ENCODE peak calls at places on chromosome 14, in four cellular contexts. A is mesendoderm, N is right lobe of liver, W is breast epithelium. J is an unnamed sample.

GRCh38 chr14:86055512-86055911 is 525.6 kb downstream of the FLRT2 start:
- DNase-seq in N (no peak), W (no peak), A (peak; percentile 59), J (no peak)

GRCh38 chr14:53151867-53152626 is 1.1 kb downstream of the DDHD1 start:
- DNase-seq in N (peak; percentile 72), W (no peak), A (peak; percentile 76), J (peak; percentile 13)

GRCh38 chr14:54627325-54627717 is 60.4 kb downstream of the SAMD4A start:
- DNase-seq in W (no peak), A (peak; percentile 53), N (no peak), J (no peak)

GRCh38 chr14:36996133-36996856 is 176.1 kb downstream of the SLC25A21 start:
- DNase-seq in W (no peak), N (no peak), A (peak; percentile 49), J (no peak)

GRCh38 chr14:85471156-85471555 is 58.8 kb upstream of the FLRT2 start:
- DNase-seq in N (no peak), W (no peak), A (no peak), J (no peak)

GRCh38 chr14:102723650-102724049 is 53.6 kb upstream of the TRAF3 start:
- DNase-seq in W (no peak), A (no peak), N (no peak), J (no peak)

GRCh38 chr14:53190938-53191337 is 37.8 kb upstream of the DDHD1 start:
- DNase-seq in N (no peak), A (no peak), W (no peak), J (no peak)

GRCh38 chr14:57976701-57977100 is 110.8 kb upstream of the SLC35F4 start:
- DNase-seq in N (no peak), W (no peak), A (no peak), J (no peak)

GRCh38 chr14:88951370-88951769 is 126.9 kb downstream of the TTC8 start:
- DNase-seq in N (no peak), W (no peak), A (no peak), J (no peak)

GRCh38 chr14:88952901-88953300 is 128.4 kb downstream of the TTC8 start:
- DNase-seq in A (no peak), N (no peak), W (no peak), J (no peak)

GRCh38 chr14:88950069-88950468 is 125.6 kb downstream of the TTC8 start:
- DNase-seq in N (no peak), A (peak; percentile 30), W (no peak), J (no peak)

GRCh38 chr14:88948199-88948598 is 123.7 kb downstream of the TTC8 start:
- DNase-seq in N (no peak), W (no peak), A (no peak), J (no peak)
- H3K4me3 ChIP-seq in N (no peak overlapping the region), W (no peak overlapping the region), A (no peak overlapping the region), J (no peak overlapping the region)

GRCh38 chr14:20988717-20989116 is 1.1 kb upstream of the METTL17 start:
- DNase-seq in W (no peak), A (no peak), N (no peak), J (no peak)
- H3K4me3 ChIP-seq in W (peak overlapping the region; percentile 93), A (no peak overlapping the region), N (no peak overlapping the region), J (peak overlapping the region; percentile 97)

DNA sequence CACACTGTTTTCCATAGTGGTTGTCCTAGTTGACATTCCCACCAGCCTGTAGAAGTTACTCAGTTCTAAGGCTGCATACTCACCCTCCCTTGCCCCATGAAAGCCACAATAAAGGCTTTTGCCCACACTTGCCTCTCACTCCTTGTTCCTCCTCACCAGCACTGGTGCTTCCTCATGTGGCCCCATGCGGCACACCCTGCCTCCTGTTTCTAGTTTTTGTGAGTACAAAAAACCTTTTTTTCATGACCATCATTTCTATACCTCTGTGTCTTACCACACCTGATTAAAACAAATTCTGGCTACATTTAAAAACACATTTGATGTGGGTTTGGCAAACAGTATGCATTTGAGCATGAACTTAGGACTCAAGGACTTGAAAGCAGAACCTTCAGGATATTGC is 40.7 kb upstream of the RIN3 start:
- DNase-seq in W (no peak), N (no peak), A (no peak), J (no peak)
- H3K4me3 ChIP-seq in W (no peak overlapping the region), N (no peak overlapping the region), A (no peak overlapping the region), J (no peak overlapping the region)

DNA sequence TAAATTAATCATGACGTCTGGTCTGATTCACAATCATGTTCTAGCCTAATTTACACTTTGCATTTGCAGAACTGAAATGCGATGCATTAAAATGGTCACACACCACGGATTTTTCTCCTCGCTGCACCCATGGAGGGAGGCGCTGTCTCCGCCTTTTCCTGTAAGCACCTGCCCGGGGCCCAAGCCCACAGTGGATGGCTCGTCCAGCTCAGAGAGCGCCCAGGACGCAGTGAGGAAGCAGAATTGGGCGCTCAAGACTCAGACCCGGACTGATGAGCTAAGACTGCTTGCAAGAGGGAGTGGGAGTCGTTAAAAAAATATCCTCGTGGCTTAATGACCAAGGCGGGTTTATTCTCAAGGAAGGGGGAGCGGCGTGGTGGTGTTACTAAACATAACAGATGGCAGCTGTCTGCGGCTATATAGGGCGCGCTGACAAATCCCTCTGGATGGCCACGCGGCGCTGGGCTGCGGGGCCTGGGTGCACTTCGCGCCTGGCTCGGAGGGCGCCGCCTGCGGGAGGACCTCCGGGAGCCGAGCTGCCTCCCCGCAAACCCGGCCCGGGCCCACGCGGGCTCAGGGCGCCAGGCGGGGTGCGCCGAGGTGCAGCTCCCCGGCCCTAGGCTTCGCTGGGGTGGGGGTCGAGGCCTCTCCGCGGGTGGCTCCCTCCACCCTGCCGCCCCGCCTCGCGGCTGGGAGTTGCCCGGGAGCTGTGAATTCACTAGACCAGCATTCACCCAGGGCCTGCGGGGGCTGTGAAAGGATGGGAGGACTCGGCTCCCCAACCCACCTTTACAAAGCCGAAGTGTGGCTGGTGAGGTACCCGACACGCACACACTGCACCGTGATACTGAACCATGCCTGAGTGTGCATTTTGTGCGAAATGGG is 78.7 kb downstream of the PPM1A start:
- DNase-seq in A (peak; percentile 35), N (no peak), W (no peak), J (no peak)
- H3K4me3 ChIP-seq in A (peak overlapping the region; percentile 2), N (peak overlapping the region; percentile 39), W (peak overlapping the region; percentile 41), J (peak overlapping the region; percentile 49)

DNA sequence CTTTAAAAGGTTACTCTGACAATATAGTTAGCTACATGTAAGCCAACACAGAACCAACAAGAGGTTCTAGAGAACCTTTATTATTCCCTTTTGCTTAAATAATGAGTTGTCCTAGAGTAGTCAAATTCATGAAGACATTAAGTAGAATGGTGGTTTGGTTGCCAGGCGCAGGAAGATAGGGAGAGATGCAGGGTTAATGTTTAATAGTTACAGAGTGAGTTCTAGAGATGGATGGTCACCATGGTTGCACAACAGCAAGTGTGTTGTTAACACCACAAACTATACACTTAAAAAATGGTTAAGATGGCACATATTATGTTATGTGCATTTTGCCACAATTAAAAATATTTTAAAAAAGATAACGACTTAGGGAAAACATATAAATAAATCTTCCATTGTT is 26.2 kb downstream of the RTN1 start:
- DNase-seq in N (no peak), W (no peak), A (no peak), J (no peak)
- H3K4me3 ChIP-seq in N (no peak overlapping the region), W (no peak overlapping the region), A (no peak overlapping the region), J (no peak overlapping the region)

GRCh38 chr14:100222219-100223093 is 16.5 kb upstream of the YY1 start:
- DNase-seq in A (no peak), W (no peak), N (no peak), J (no peak)
- H3K4me3 ChIP-seq in A (no peak overlapping the region), W (peak overlapping the region; percentile 54), N (peak overlapping the region; percentile 41), J (peak overlapping the region; percentile 53)

GRCh38 chr14:68469208-68469713 is 323.6 kb downstream of the ZFP36L1 start:
- DNase-seq in A (no peak), W (no peak), N (no peak), J (no peak)

GRCh38 chr14:68473050-68473449 is 319.8 kb downstream of the ZFP36L1 start:
- DNase-seq in A (no peak), N (peak; percentile 82), W (peak; percentile 91), J (no peak)

GRCh38 chr14:68471964-68472508 is 320.8 kb downstream of the ZFP36L1 start:
- DNase-seq in N (no peak), A (no peak), W (no peak), J (no peak)

GRCh38 chr14:68470361-68470760 is 322.5 kb downstream of the ZFP36L1 start:
- DNase-seq in W (no peak), A (no peak), N (no peak), J (no peak)

GRCh38 chr14:68471029-68471963 is 321.6 kb downstream of the ZFP36L1 start:
- DNase-seq in A (no peak), W (no peak), N (no peak), J (no peak)
- H3K4me3 ChIP-seq in A (no peak overlapping the region), W (no peak overlapping the region), N (no peak overlapping the region), J (no peak overlapping the region)

DNA sequence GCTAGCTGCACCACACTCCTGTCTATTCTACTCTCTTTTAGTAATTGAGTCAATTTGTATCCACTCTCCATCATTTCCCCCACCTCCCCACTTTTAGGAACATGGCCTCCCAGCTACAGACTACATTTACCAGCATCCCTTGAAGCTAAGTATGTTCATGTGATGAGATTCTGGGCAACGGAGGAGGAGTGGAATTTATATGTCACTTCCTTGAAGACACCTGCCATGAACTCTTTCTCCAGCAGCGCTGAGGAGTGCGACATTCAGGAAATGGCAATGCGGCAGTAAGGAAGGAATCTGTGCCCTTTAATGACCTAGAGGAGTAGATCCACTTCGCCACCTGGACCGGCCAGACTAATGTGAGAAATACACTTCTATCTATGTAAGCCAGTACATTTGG is 243.7 kb upstream of the DIO2 start:
- DNase-seq in W (no peak), A (no peak), N (no peak), J (no peak)
- H3K4me3 ChIP-seq in W (no peak overlapping the region), A (no peak overlapping the region), N (no peak overlapping the region), J (no peak overlapping the region)

GRCh38 chr14:90549794-90550591 is 153.2 kb downstream of the CALM1 start:
- DNase-seq in A (no peak), N (no peak), W (no peak), J (no peak)

GRCh38 chr14:90552465-90553297 is 155.9 kb downstream of the CALM1 start:
- DNase-seq in A (no peak), W (no peak), N (no peak), J (no peak)

GRCh38 chr14:90553298-90553920 is 156.6 kb downstream of the CALM1 start:
- DNase-seq in A (peak; percentile 42), W (no peak), N (no peak), J (no peak)

GRCh38 chr14:90551733-90552464 is 155.1 kb downstream of the CALM1 start:
- DNase-seq in N (no peak), W (peak; percentile 59), A (no peak), J (no peak)

GRCh38 chr14:90551070-90551704 is 154.4 kb downstream of the CALM1 start:
- DNase-seq in N (no peak), A (no peak), W (no peak), J (no peak)
- H3K4me3 ChIP-seq in N (no peak overlapping the region), A (no peak overlapping the region), W (no peak overlapping the region), J (no peak overlapping the region)

DNA sequence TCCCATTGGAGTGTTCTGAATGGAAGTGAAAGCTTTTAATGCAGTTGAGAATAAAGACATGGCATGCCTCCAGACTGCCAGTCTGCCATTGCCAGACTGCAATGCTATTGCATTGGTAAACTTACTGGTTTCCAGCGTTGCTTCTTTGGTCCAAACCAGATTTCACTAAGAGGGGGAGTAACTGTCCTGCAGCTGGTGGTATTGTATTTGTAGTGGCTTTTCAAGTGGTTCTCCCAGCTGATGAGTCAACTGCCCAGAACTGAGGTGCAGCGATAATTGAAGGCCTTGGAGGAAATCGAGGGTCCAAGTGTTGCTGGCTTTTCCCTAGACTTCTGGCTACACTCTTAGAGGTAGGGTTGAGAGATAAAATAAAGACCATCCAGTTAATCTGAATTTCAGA is 31.9 kb downstream of the ERG28 start:
- DNase-seq in A (no peak), N (no peak), W (no peak), J (no peak)
- H3K4me3 ChIP-seq in A (no peak overlapping the region), N (no peak overlapping the region), W (no peak overlapping the region), J (no peak overlapping the region)

J was measured in ascending aorta.